ENCODE peak calls at places on chromosomes 11 and 22, in seven cellular contexts. Y is GM12865, F is GM20000, I is pancreas, K is mesothelial cell of epicardium, B is AG09309, R is Calu3. M is an unnamed sample.

GRCh38 chr11:131033151-131033651 is 116.9 kb upstream of the SNX19 start:
- DNase-seq in R (peak), F (no peak), B (peak), Y (no peak), I (no peak), K (no peak), M (no peak)

GRCh38 chr11:96168623-96169022 is 174.4 kb downstream of the MAML2 start:
- DNase-seq in F (no peak), Y (no peak), K (no peak), R (peak), I (peak), B (peak), M (no peak)

GRCh38 chr11:57356179-57356757 is 18.1 kb downstream of the P2RX3 start:
- DNase-seq in F (no peak), B (no peak), I (no peak), R (no peak), Y (no peak), K (no peak), M (no peak)

GRCh38 chr22:28094831-28095230 is 175.8 kb upstream of the PITPNB start:
- DNase-seq in I (no peak), B (no peak), K (no peak), Y (no peak), F (no peak), R (no peak), M (no peak)

GRCh38 chr11:15146271-15147003 is 31.7 kb downstream of the INSC start:
- DNase-seq in Y (no peak), R (no peak), B (no peak), I (no peak), K (no peak), F (no peak), M (no peak)

GRCh38 chr11:128575956-128576340 is 11.4 kb downstream of the ETS1 start:
- DNase-seq in I (peak), R (no peak), Y (no peak), K (no peak), F (no peak), B (no peak), M (no peak)

GRCh38 chr22:44182591-44183588 is 2.2 kb downstream of the PARVG start:
- DNase-seq in F (peak), Y (peak), I (no peak), R (no peak), B (no peak), K (no peak), M (no peak)

GRCh38 chr11:122727101-122727929 is 71.8 kb downstream of the UBASH3B start:
- DNase-seq in Y (peak), I (no peak), K (no peak), B (no peak), F (peak), R (no peak), M (no peak)

GRCh38 chr11:75858042-75858441 is 43.0 kb downstream of the UVRAG start:
- DNase-seq in K (no peak), I (no peak), R (no peak), Y (no peak), B (no peak), F (no peak), M (no peak)

GRCh38 chr11:20235164-20235563 is 74.9 kb upstream of the DBX1 start:
- DNase-seq in K (no peak), F (no peak), I (no peak), Y (no peak), B (no peak), R (no peak), M (no peak)

GRCh38 chr11:135074397-135074998 is 662.5 kb upstream of the B3GAT1 start:
- DNase-seq in K (no peak), Y (no peak), R (no peak), I (no peak), B (no peak), F (no peak), M (no peak)

GRCh38 chr11:36030707-36031365 is 87.0 kb downstream of the LDLRAD3 start:
- DNase-seq in K (no peak), F (no peak), I (no peak), Y (no peak), R (no peak), B (peak), M (no peak)

GRCh38 chr11:63760487-63761079 is 8.0 kb downstream of the ZFTA start:
- DNase-seq in F (no peak), I (no peak), K (no peak), R (no peak), Y (no peak), B (no peak), M (no peak)

GRCh38 chr11:5618807-5619206 is 6.0 kb upstream of the TRIM34 start:
- DNase-seq in R (no peak), K (no peak), Y (no peak), I (no peak), B (peak), F (no peak), M (no peak)

GRCh38 chr11:116916052-116916451 is 78.6 kb upstream of the APOA1 start:
- DNase-seq in K (no peak), I (no peak), R (no peak), B (no peak), Y (no peak), F (no peak), M (no peak)

GRCh38 chr11:121391914-121392313 is 60.2 kb upstream of the SORL1 start:
- DNase-seq in R (peak), I (no peak), K (no peak), Y (no peak), B (no peak), F (no peak), M (no peak)

GRCh38 chr11:74460065-74460464 is 7.3 kb downstream of the KCNE3 start:
- DNase-seq in F (no peak), B (no peak), Y (no peak), I (no peak), R (no peak), K (no peak), M (no peak)

GRCh38 chr11:128481135-128481534 is 106.2 kb downstream of the ETS1 start:
- DNase-seq in B (peak), F (no peak), I (no peak), K (no peak), R (no peak), Y (no peak), M (no peak)

GRCh38 chr22:27331526-27332281 is 469.9 kb downstream of the MN1 start:
- DNase-seq in Y (no peak), K (no peak), F (no peak), B (peak), R (peak), I (peak), M (no peak)

GRCh38 chr22:20243545-20244249 is 24.4 kb downstream of the RTN4R start:
- DNase-seq in F (peak), Y (peak), K (peak), B (peak), R (peak), I (no peak), M (no peak)
- TF ChIP-seq CTCF in F (no peak), Y (no peak), K (no peak), B (no peak), R (no peak), I (no peak), M (no peak)

GRCh38 chr11:82038151-82038550 is 695.5 kb downstream of the FAM181B start:
- DNase-seq in K (no peak), R (no peak), I (no peak), B (no peak), Y (no peak), F (no peak), M (no peak)
- TF ChIP-seq CTCF in K (no peak), R (no peak), I (no peak), B (no peak), Y (no peak), F (no peak), M (peak)

DNA sequence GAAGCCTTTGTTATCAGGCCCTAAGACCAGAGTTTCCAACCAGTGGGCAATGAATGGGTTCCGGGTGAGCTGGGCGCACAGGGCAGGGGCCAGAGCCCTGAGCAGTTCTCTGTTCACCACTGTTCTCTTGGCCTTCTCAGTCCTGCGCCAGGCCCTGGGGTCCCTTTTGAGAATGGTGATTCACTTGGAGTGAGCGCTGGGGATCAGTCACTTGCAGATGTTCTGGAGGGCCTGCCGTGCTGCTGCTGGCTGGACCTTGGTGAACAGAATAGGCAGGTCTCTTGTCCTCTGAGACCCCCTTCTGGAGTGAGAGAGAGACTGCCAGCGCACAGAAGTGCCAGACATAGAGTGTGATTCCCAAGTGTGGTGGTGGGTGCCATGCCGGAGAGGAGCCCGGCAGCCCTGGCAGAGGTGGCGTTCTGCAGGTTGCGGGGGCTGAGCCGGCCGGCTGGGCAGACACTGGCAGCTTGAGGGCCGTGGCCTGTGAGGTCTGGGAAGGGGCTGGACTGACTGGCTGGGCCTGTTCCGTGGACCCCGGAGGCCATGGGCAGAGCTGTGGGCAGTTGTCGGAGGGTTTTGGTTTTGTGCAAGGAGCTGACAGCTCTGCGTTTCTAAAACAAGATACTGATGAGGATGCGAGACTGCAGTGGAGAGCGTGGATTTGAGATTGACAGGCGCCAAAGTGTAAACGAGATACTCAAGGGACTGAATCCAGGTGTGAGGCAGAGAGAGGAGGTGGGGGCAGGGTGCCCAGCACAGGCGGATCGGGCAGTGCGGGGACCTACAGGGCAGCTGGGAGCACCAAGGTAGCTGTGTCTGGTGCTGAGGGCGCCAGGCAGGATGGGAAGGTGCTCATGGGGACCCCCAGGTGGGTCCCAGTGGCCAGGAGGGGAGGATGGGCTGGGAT is 12.3 kb downstream of the TPCN2 start:
- DNase-seq in K (no peak), I (no peak), B (no peak), F (no peak), R (no peak), Y (no peak), M (no peak)
- TF ChIP-seq CTCF in K (no peak), I (no peak), B (no peak), F (no peak), R (no peak), Y (no peak), M (no peak)

DNA sequence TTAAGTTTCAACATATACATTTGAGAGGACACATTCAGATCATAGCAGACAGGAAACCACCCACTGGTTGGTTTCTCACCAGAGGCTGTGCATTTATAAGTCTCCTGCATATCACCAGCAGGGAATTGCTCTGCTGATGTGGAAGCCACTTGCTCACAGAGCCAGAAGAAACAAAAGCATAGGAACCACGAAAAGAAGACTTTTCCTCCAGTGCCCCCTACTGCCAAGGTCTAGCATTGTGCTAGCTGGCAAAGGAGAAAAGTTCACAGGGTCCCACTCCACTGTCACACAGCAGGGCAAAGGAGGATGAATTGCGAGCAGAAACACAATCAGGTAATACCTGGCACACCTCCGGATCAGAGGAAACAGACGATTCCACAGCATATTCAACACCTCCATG is 28.9 kb upstream of the ISX start:
- DNase-seq in K (no peak), Y (peak), F (no peak), B (no peak), I (no peak), R (no peak), M (no peak)
- TF ChIP-seq CTCF in K (peak), Y (peak), F (no peak), B (no peak), I (no peak), R (no peak), M (no peak)

DNA sequence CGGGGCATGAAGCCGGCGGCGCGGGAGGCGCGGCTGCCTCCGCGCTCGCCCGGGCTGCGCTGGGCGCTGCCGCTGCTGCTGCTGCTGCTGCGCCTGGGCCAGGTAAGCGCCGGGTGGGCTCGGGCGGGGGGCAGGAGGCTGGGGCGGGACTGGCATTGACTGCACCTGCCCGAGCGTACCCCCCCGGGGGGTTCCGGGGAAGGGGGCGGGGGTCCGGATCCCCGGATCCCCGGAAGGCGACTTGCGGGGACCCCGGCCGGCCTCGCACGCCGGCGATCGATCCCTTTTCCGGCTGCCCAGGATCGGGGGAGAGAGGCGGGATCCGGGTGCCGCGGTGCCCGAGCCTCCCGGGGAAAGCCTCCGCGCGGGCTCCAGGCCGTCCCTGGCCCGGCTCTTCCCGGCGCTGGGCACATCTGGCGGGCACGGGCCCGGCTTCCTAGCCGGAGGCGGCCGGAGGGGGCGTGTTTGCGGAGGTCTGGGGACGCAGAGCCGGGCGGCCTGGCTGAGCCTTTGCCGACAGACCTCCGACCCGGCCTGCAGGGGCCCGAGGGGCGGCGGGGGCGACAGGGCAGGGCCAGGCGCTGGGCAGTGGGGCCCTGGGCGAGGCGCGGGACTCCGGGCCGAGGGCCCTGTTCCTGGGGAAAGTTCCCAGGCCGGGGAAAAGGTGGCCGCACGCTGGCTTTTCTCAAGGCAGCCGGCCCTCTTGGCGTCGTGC is 705 bp downstream of the PTPRJ start:
- DNase-seq in B (no peak), K (peak), Y (peak), F (peak), R (peak), I (peak), M (no peak)
- TF ChIP-seq CTCF in B (peak), K (no peak), Y (no peak), F (peak), R (no peak), I (no peak), M (no peak)

GRCh38 chr11:106133529-106133928 is 56.1 kb downstream of the AASDHPPT start:
- DNase-seq in B (no peak), Y (peak), K (no peak), I (no peak), F (peak), R (no peak), M (no peak)
- TF ChIP-seq CTCF in B (peak), Y (peak), K (no peak), I (no peak), F (no peak), R (no peak), M (peak)

GRCh38 chr11:68727783-68728182 is 23.5 kb downstream of the TESMIN start:
- DNase-seq in I (no peak), B (no peak), R (no peak), K (no peak), Y (no peak), F (no peak), M (no peak)
- TF ChIP-seq CTCF in I (no peak), B (peak), R (no peak), K (no peak), Y (no peak), F (no peak), M (no peak)

GRCh38 chr11:1918436-1919315 is 827 bp upstream of the TNNT3 start:
- DNase-seq in R (no peak), F (peak), I (no peak), B (no peak), K (no peak), Y (no peak), M (no peak)

GRCh38 chr11:1920909-1921575 is 1.5 kb downstream of the TNNT3 start:
- DNase-seq in B (no peak), R (no peak), Y (peak), K (no peak), F (peak), I (no peak), M (no peak)

GRCh38 chr11:1917523-1918435 is 1.7 kb upstream of the TNNT3 start:
- DNase-seq in I (no peak), Y (peak), K (no peak), F (peak), R (no peak), B (no peak), M (no peak)

GRCh38 chr11:1920128-1920908 is 815 bp downstream of the TNNT3 start:
- DNase-seq in K (no peak), Y (no peak), I (no peak), F (peak), B (no peak), R (no peak), M (no peak)

GRCh38 chr11:1919428-1920127 is at the start of gene TNNT3:
- DNase-seq in K (no peak), I (no peak), Y (no peak), F (peak), B (no peak), R (no peak), M (no peak)
- TF ChIP-seq CTCF in K (no peak), I (no peak), Y (no peak), F (no peak), B (no peak), R (no peak), M (no peak)

GRCh38 chr22:38724926-38725571 is 19.3 kb downstream of the GTPBP1 start:
- DNase-seq in Y (peak), R (peak), B (no peak), F (no peak), I (no peak), K (no peak), M (no peak)
- TF ChIP-seq CTCF in Y (peak), R (peak), B (peak), F (no peak), I (peak), K (peak), M (peak)

M was measured in D721Med.